ENCODE peak calls at places on chromosomes 2 and 18, in eight cellular contexts. L is pulmonary artery endothelial cell, Q is EL, J is tibial nerve, S is Caco-2, F is T-helper 9 cell, O is globus pallidus, Z is NCI-H1092. K is an unnamed sample.
A peak's percentile ranks its signal among the peaks of the same experiment; 100 is the strongest.

GRCh38 chr2:239858179-239858578 is 167.0 kb downstream of the NDUFA10 start:
- DNase-seq in L (peak; percentile 76), Q (no peak), J (peak; percentile 3), S (no peak), F (no peak), O (peak; percentile 82), Z (no peak), K (no peak)

GRCh38 chr2:170467568-170468422 is 247.3 kb upstream of the SP5 start:
- DNase-seq in L (no peak), Q (peak; percentile 43), J (no peak), S (no peak), F (no peak), O (no peak), Z (no peak), K (no peak)

GRCh38 chr2:95034818-95035217 is 9.3 kb downstream of the MAL start:
- DNase-seq in L (no peak), Q (no peak), J (no peak), S (no peak), F (no peak), O (no peak), Z (no peak), K (no peak)

GRCh38 chr2:151946856-151947523 is 118.8 kb upstream of the ARL5A start:
- DNase-seq in L (no peak), Q (peak; percentile 18), J (peak; percentile 60), S (peak; percentile 47), F (no peak), O (peak; percentile 47), Z (no peak), K (no peak)

GRCh38 chr2:10278029-10278762 is 24.5 kb upstream of the HPCAL1 start:
- DNase-seq in L (no peak), Q (peak; percentile 90), J (peak; percentile 55), S (no peak), F (no peak), O (peak; percentile 63), Z (no peak), K (peak; percentile 37)

GRCh38 chr2:188788621-188789020 is 185.6 kb upstream of the COL3A1 start:
- DNase-seq in L (peak; percentile 68), Q (peak; percentile 82), J (peak; percentile 89), S (no peak), F (no peak), O (peak; percentile 15), Z (no peak), K (peak; percentile 59)

GRCh38 chr18:39462436-39462835 is 1896.8 kb upstream of the CELF4 start:
- DNase-seq in L (peak; percentile 70), Q (peak; percentile 63), J (no peak), S (no peak), F (no peak), O (no peak), Z (no peak), K (peak; percentile 67)

GRCh38 chr2:227942021-227942420 is 70.6 kb downstream of the DAW1 start:
- DNase-seq in L (no peak), Q (peak; percentile 26), J (no peak), S (no peak), F (no peak), O (no peak), Z (no peak), K (no peak)

GRCh38 chr2:218434456-218434855 is 15.5 kb downstream of the VIL1 start:
- DNase-seq in L (no peak), Q (no peak), J (no peak), S (no peak), F (no peak), O (no peak), Z (no peak), K (no peak)

GRCh38 chr18:40414155-40414754 is 1540.8 kb upstream of the PIK3C3 start:
- DNase-seq in L (no peak), Q (no peak), J (no peak), S (no peak), F (no peak), O (no peak), Z (no peak), K (no peak)

GRCh38 chr2:193523662-193524061 is 1328.9 kb upstream of the TMEFF2 start:
- DNase-seq in L (no peak), Q (no peak), J (no peak), S (no peak), F (no peak), O (no peak), Z (no peak), K (no peak)